ENCODE peak calls at places on chromosomes 2 and 18, in four cellular contexts. V is heart left ventricle, Z is upper lobe of right lung, C is dorsolateral prefrontal cortex. E is an unnamed sample.

GRCh38 chr2:121066526-121066925 is 218.5 kb downstream of the TFCP2L1 start:
- DNase-seq in V (no peak), Z (no peak), C (no peak), E (no peak)

GRCh38 chr18:27844416-27844792 is 332.5 kb downstream of the CDH2 start:
- DNase-seq in V (no peak), Z (no peak), C (no peak), E (no peak)

GRCh38 chr2:68911714-68912510 is 40.7 kb upstream of the BMP10 start:
- DNase-seq in V (no peak), Z (no peak), C (no peak), E (no peak)

GRCh38 chr2:208501217-208501616 is 94.6 kb downstream of the PTH2R start:
- DNase-seq in V (no peak), Z (no peak), C (no peak), E (no peak)

GRCh38 chr18:45760443-45761036 is 36.6 kb downstream of the SLC14A1 start:
- DNase-seq in V (no peak), Z (no peak), C (no peak), E (no peak)

GRCh38 chr18:41268271-41268670 is 686.8 kb upstream of the PIK3C3 start:
- DNase-seq in V (no peak), Z (no peak), C (no peak), E (no peak)

GRCh38 chr2:44596537-44597320 is 235.0 kb downstream of the CAMKMT start:
- DNase-seq in V (no peak), Z (no peak), C (no peak), E (no peak)

GRCh38 chr18:49041677-49042570 is 91.2 kb upstream of the SMAD7 start:
- DNase-seq in V (peak), Z (no peak), C (no peak), E (no peak)

GRCh38 chr18:47898696-47899095 is 31.8 kb downstream of the SMAD2 start:
- DNase-seq in V (no peak), Z (no peak), C (no peak), E (no peak)

GRCh38 chr18:37584952-37585695 is 19.5 kb upstream of the CELF4 start:
- DNase-seq in V (no peak), Z (no peak), C (no peak), E (no peak)

GRCh38 chr18:76708727-76709353 is 113.5 kb upstream of the ZNF236 start:
- DNase-seq in V (no peak), Z (no peak), C (no peak), E (no peak)

GRCh38 chr2:238239552-238239871 is 326 bp downstream of the HES6 start:
- DNase-seq in V (no peak), Z (peak), C (no peak), E (no peak)

GRCh38 chr2:158783923-158784322 is 11.2 kb upstream of the DAPL1 start:
- DNase-seq in V (no peak), Z (no peak), C (no peak), E (no peak)

DNA sequence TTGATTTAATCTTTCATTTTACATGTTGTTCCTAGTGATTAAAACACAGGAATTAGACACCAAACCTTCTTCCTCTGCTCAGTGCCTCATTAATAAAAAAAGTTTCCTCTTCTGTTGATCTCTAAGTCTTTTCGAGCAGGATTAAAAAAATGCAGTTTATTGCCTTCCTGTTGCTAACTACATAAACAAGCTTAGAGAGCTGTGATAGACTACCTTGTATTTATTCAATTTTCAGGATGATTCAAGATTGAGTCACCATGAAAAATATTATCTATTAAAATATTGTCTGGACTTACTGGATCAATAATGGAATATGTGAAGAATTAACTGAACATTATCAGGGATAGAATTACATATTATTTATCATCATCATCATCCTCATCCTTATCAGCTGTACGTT is 1089.6 kb upstream of the CNTNAP5 start:
- DNase-seq in V (no peak), Z (no peak), C (no peak), E (no peak)
- H3K27ac ChIP-seq in V (no peak), Z (no peak), C (no peak), E (no peak)

DNA sequence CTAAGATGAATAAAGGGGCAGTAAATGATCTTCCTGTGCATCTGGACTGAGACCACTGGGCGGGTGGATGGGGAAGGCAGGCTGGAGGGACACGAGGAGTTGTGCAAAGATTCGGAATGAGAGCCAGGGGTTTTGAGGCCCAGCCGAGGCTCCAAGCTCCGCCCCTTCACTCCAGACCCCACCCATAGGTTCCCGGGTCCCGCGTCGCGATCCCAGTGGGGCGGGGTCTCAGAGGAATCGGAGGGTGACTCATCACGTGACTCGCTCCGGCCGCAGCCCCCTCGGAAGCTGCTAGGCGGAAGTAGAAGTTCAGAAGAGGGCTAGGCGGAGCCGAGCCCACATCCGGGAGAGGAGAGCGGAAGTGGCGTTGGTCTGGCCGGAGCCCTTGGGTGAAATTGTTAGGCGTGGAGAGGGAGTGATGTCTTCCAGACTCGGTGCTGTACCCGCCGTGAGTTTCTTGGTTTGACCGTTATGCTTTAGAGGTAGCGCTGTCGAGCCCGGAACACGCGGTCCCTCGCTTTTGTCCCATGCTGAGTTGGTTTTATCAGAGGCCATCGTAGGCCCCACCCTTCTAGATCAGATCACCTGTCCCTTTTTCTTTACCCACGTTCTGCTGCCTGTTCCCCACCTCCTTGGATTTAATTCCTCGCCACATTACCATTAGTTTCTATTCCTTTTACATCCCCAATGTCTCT is at the start of gene ZNF512:
- DNase-seq in V (peak), Z (peak), C (peak), E (peak)
- H3K27ac ChIP-seq in V (peak), Z (peak), C (peak), E (peak)

GRCh38 chr2:172198908-172199307 is 96.2 kb upstream of the DLX2 start:
- DNase-seq in V (no peak), Z (no peak), C (no peak), E (no peak)
- H3K27ac ChIP-seq in V (no peak), Z (no peak), C (no peak), E (no peak)

DNA sequence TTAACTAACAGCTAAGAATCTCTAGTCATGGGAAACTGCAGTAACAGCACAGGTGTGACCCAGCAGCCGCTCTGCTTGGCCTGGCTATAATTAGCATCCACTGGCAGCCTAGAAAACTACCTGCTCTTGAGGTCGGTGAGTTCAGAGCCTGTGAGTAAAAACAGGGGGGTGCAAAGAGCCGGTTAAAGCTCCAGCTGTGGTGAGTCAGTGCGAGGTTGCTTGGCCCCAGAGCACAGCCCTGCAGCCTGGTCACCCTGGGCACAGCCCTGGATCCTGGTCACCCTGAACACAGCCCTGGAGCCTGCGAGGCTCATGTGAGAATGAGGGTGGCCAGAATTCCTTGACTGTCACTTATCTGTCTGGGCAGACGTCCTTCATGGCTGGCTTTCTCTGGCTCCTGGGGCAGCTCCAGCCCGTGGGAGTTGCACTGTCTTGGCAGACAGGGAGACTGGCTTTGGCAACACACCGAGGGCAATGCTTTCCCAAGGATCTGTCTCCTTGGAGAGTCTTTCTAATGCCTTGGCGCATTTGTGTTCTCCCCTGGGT is 249.9 kb upstream of the MEX3C start:
- DNase-seq in V (no peak), Z (no peak), C (peak), E (peak)
- H3K27ac ChIP-seq in V (peak), Z (no peak), C (no peak), E (no peak)

DNA sequence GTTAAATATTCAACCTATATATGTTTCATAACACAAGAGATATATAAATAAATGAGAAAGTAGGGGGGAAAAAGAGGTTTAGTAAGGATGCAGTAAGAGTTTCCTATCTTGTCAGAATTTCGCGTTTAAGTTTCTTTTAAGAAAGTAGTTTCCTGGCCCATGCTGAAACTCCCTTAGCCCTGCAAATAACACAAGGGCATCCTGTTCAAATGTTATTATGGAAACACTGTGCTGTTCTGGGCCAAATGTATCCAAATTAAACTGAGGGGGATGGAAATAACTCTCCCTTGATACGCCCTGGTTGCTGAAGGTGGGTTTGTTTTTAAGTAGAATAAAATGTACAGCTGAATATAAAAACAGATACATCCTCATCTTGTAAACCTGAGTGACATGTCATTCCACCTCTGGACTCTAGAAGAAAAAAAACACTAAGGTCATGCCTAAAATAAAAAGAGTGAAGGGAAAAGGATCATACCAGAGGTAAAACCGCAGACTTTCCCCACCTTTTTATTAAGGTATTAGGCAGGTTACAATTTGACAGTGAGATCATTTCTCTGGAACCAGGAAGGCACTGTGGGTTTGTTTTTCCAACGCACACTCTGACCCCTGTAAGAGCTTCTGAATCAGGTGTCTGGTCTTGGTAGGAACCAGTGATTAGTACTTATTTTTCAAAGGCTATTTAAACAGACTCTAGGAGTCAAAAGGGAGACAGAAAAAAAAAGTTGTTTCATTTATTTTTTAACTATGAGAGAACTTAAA is 16.7 kb downstream of the BCL2 start:
- DNase-seq in V (no peak), Z (no peak), C (no peak), E (no peak)
- H3K27ac ChIP-seq in V (no peak), Z (no peak), C (no peak), E (no peak)

GRCh38 chr2:10877691-10878111 is 34.0 kb upstream of the KCNF1 start:
- DNase-seq in V (no peak), Z (no peak), C (no peak), E (no peak)
- H3K27ac ChIP-seq in V (no peak), Z (no peak), C (no peak), E (no peak)

GRCh38 chr2:74290466-74291216 is 52.6 kb downstream of the SLC4A5 start:
- DNase-seq in V (no peak), Z (no peak), C (no peak), E (no peak)
- H3K27ac ChIP-seq in V (no peak), Z (peak), C (no peak), E (no peak)

E was measured in substantia nigra.